ENCODE peak calls at places on chromosomes 4 and X, in eight cellular contexts. One of them, this sample, is unnamed.

GRCh38 chr4:90727938-90728337 is 600.7 kb downstream of the CCSER1 start:
- DNase-seq in A549: peak
- DNase-seq in lower leg skin: no peak
- DNase-seq in HepG2: no peak
- DNase-seq in IMR-90: no peak
- DNase-seq in tibial nerve: no peak
- DNase-seq in ovary: no peak
- DNase-seq in K562: no peak
- DNase-seq in this sample: no peak

GRCh38 chrX:72121381-72121780 is 10.3 kb downstream of the RTL5 start:
- DNase-seq in A549: no peak
- DNase-seq in lower leg skin: peak
- DNase-seq in HepG2: no peak
- DNase-seq in IMR-90: peak
- DNase-seq in tibial nerve: peak
- DNase-seq in ovary: no peak
- DNase-seq in K562: no peak
- DNase-seq in this sample: peak

GRCh38 chr4:96642486-96642885 is 802.6 kb downstream of the PDHA2 start:
- DNase-seq in A549: no peak
- DNase-seq in lower leg skin: no peak
- DNase-seq in HepG2: no peak
- DNase-seq in IMR-90: no peak
- DNase-seq in tibial nerve: no peak
- DNase-seq in ovary: no peak
- DNase-seq in K562: no peak
- DNase-seq in this sample: no peak

GRCh38 chr4:179728305-179728704 is 2286.1 kb upstream of the AGA start:
- DNase-seq in A549: no peak
- DNase-seq in lower leg skin: no peak
- DNase-seq in HepG2: no peak
- DNase-seq in IMR-90: no peak
- DNase-seq in tibial nerve: no peak
- DNase-seq in ovary: no peak
- DNase-seq in K562: no peak
- DNase-seq in this sample: no peak

GRCh38 chr4:1337376-1337831 is 9.6 kb upstream of the UVSSA start:
- DNase-seq in A549: no peak
- DNase-seq in lower leg skin: no peak
- DNase-seq in HepG2: peak
- DNase-seq in IMR-90: peak
- DNase-seq in tibial nerve: no peak
- DNase-seq in ovary: no peak
- DNase-seq in K562: no peak
- DNase-seq in this sample: no peak

GRCh38 chrX:65596270-65596669 is 61.7 kb upstream of the LAS1L start:
- DNase-seq in A549: no peak
- DNase-seq in lower leg skin: peak
- DNase-seq in HepG2: no peak
- DNase-seq in IMR-90: peak
- DNase-seq in tibial nerve: no peak
- DNase-seq in ovary: no peak
- DNase-seq in K562: no peak
- DNase-seq in this sample: peak

GRCh38 chr4:7295201-7295916 is 103.0 kb downstream of the SORCS2 start:
- DNase-seq in A549: no peak
- DNase-seq in lower leg skin: no peak
- DNase-seq in HepG2: no peak
- DNase-seq in IMR-90: no peak
- DNase-seq in tibial nerve: peak
- DNase-seq in ovary: peak
- DNase-seq in K562: no peak
- DNase-seq in this sample: no peak

GRCh38 chr4:80266267-80266901 is at the start of gene FGF5:
- DNase-seq in A549: no peak
- DNase-seq in lower leg skin: no peak
- DNase-seq in HepG2: no peak
- DNase-seq in IMR-90: peak
- DNase-seq in tibial nerve: peak
- DNase-seq in ovary: peak
- DNase-seq in K562: peak
- DNase-seq in this sample: no peak

GRCh38 chr4:147825451-147826287 is 93.8 kb downstream of the ARHGAP10 start:
- DNase-seq in A549: no peak
- DNase-seq in lower leg skin: no peak
- DNase-seq in HepG2: no peak
- DNase-seq in IMR-90: no peak
- DNase-seq in tibial nerve: no peak
- DNase-seq in ovary: peak
- DNase-seq in K562: no peak
- DNase-seq in this sample: no peak

GRCh38 chr4:168139336-168139735 is 47.0 kb downstream of the ANXA10 start:
- DNase-seq in A549: no peak
- DNase-seq in lower leg skin: no peak
- DNase-seq in HepG2: no peak
- DNase-seq in IMR-90: peak
- DNase-seq in tibial nerve: no peak
- DNase-seq in ovary: no peak
- DNase-seq in K562: no peak
- DNase-seq in this sample: no peak

GRCh38 chr4:152997771-152998487 is 61.8 kb downstream of the FHDC1 start:
- DNase-seq in A549: no peak
- DNase-seq in lower leg skin: no peak
- DNase-seq in HepG2: no peak
- DNase-seq in IMR-90: peak
- DNase-seq in tibial nerve: no peak
- DNase-seq in ovary: no peak
- DNase-seq in K562: no peak
- DNase-seq in this sample: no peak

GRCh38 chr4:134777626-134778025 is 576.0 kb upstream of the PABPC4L start:
- DNase-seq in A549: no peak
- DNase-seq in lower leg skin: no peak
- DNase-seq in HepG2: no peak
- DNase-seq in IMR-90: no peak
- DNase-seq in tibial nerve: no peak
- DNase-seq in ovary: no peak
- DNase-seq in K562: no peak
- DNase-seq in this sample: no peak

GRCh38 chrX:13658602-13659001 is 5.7 kb downstream of the TCEANC start:
- DNase-seq in A549: peak
- DNase-seq in lower leg skin: no peak
- DNase-seq in HepG2: peak
- DNase-seq in IMR-90: peak
- DNase-seq in tibial nerve: peak
- DNase-seq in ovary: no peak
- DNase-seq in K562: peak
- DNase-seq in this sample: no peak

GRCh38 chrX:22577181-22577580 is 304.5 kb downstream of the CBLL2 start:
- DNase-seq in A549: no peak
- DNase-seq in lower leg skin: no peak
- DNase-seq in HepG2: no peak
- DNase-seq in IMR-90: peak
- DNase-seq in tibial nerve: no peak
- DNase-seq in ovary: no peak
- DNase-seq in K562: no peak
- DNase-seq in this sample: no peak

GRCh38 chr4:38387348-38387747 is 276.7 kb upstream of the KLF3 start:
- DNase-seq in A549: no peak
- DNase-seq in lower leg skin: peak
- DNase-seq in HepG2: peak
- DNase-seq in IMR-90: peak
- DNase-seq in tibial nerve: peak
- DNase-seq in ovary: peak
- DNase-seq in K562: no peak
- DNase-seq in this sample: peak

GRCh38 chr4:177077572-177077971 is 232.1 kb upstream of the NEIL3 start:
- DNase-seq in A549: no peak
- DNase-seq in lower leg skin: no peak
- DNase-seq in HepG2: no peak
- DNase-seq in IMR-90: no peak
- DNase-seq in tibial nerve: no peak
- DNase-seq in ovary: no peak
- DNase-seq in K562: no peak
- DNase-seq in this sample: no peak

GRCh38 chr4:123284166-123284565 is 112.4 kb upstream of the SPRY1 start:
- DNase-seq in A549: no peak
- DNase-seq in lower leg skin: no peak
- DNase-seq in HepG2: no peak
- DNase-seq in IMR-90: no peak
- DNase-seq in tibial nerve: no peak
- DNase-seq in ovary: no peak
- DNase-seq in K562: no peak
- DNase-seq in this sample: no peak

GRCh38 chrX:101079736-101080135 is 1.1 kb downstream of the TMEM35A start:
- DNase-seq in A549: no peak
- DNase-seq in lower leg skin: no peak
- DNase-seq in HepG2: no peak
- DNase-seq in IMR-90: no peak
- DNase-seq in tibial nerve: no peak
- DNase-seq in ovary: no peak
- DNase-seq in K562: no peak
- DNase-seq in this sample: no peak
- H3K4me3 ChIP-seq in A549: no peak
- H3K4me3 ChIP-seq in lower leg skin: no peak
- H3K4me3 ChIP-seq in HepG2: no peak
- H3K4me3 ChIP-seq in IMR-90: peak
- H3K4me3 ChIP-seq in tibial nerve: peak
- H3K4me3 ChIP-seq in ovary: peak
- H3K4me3 ChIP-seq in K562: no peak
- H3K4me3 ChIP-seq in this sample: peak

GRCh38 chrX:153161952-153162351 is 17.1 kb upstream of the MAGEA1 start:
- DNase-seq in A549: no peak
- DNase-seq in lower leg skin: no peak
- DNase-seq in HepG2: no peak
- DNase-seq in IMR-90: no peak
- DNase-seq in tibial nerve: no peak
- DNase-seq in ovary: no peak
- DNase-seq in K562: no peak
- DNase-seq in this sample: no peak

GRCh38 chrX:153153516-153153915 is 25.6 kb upstream of the MAGEA1 start:
- DNase-seq in A549: no peak
- DNase-seq in lower leg skin: no peak
- DNase-seq in HepG2: no peak
- DNase-seq in IMR-90: no peak
- DNase-seq in tibial nerve: no peak
- DNase-seq in ovary: no peak
- DNase-seq in K562: no peak
- DNase-seq in this sample: no peak

GRCh38 chrX:153158319-153158718 is 20.8 kb upstream of the MAGEA1 start:
- DNase-seq in A549: no peak
- DNase-seq in lower leg skin: no peak
- DNase-seq in HepG2: no peak
- DNase-seq in IMR-90: no peak
- DNase-seq in tibial nerve: no peak
- DNase-seq in ovary: no peak
- DNase-seq in K562: no peak
- DNase-seq in this sample: no peak

DNA sequence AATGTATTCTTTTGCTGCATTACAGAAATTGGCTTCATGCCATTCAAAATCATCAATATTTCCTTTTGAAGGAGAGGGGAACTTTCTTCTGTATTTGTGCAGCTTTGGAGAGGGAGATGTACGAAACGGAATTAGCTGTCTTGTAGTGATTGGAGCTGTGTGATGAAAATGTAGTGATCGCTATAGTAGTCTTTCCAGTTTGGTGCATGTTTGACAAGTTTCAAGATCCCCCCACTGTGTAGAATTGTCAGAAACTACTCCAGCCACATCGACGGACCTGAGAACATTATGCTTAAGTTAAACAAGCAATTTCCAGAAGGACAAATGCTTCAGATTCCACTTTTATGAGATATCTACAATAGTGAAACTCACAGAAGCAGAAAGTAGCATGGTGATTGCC is 21.6 kb upstream of the MAGEA1 start:
- DNase-seq in A549: no peak
- DNase-seq in lower leg skin: no peak
- DNase-seq in HepG2: no peak
- DNase-seq in IMR-90: no peak
- DNase-seq in tibial nerve: no peak
- DNase-seq in ovary: no peak
- DNase-seq in K562: no peak
- DNase-seq in this sample: no peak
- TF ChIP-seq POLR2A in A549: no peak
- TF ChIP-seq POLR2A in lower leg skin: no peak
- TF ChIP-seq POLR2A in HepG2: no peak
- TF ChIP-seq POLR2A in IMR-90: no peak
- TF ChIP-seq POLR2A in tibial nerve: no peak
- TF ChIP-seq POLR2A in ovary: no peak
- TF ChIP-seq POLR2A in K562: no peak
- TF ChIP-seq POLR2A in this sample: no peak

DNA sequence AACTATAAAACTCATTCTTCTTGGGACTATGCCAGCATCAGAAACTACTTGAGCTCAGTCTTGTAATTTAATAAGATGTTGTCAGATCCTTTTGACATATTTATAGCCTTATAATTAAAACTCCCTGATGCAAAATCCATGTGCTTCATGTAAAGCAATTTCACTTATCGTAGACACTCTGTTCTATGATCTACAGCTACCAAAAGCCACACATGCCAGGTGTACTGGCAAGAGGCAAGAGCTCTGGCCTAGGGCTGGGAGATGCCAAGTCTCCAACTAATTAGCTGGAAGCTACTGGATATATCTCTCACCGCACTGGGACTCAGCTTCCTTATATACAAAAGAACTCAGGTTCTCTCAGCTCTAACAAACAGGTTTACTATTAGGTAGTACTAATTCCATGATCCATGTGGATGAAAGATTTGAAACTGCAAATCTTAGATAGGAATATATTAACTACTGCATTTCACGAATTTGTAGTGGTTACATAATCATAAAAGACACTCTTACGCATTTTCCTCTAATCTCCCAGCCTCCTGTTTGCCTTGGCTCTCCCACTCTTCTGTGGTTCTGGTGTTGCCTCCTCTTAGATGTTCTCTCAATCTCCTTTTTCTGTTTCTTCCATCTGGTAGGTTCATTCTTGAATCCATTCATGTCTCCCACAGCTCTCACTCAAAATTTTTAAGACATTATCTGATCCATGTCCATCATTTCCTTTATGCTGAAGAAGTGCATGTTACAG is 103.0 kb downstream of the HHIP start:
- DNase-seq in A549: no peak
- DNase-seq in lower leg skin: no peak
- DNase-seq in HepG2: no peak
- DNase-seq in IMR-90: no peak
- DNase-seq in tibial nerve: no peak
- DNase-seq in ovary: no peak
- DNase-seq in K562: no peak
- DNase-seq in this sample: no peak
- TF ChIP-seq CTCF in A549: no peak
- TF ChIP-seq CTCF in lower leg skin: no peak
- TF ChIP-seq CTCF in HepG2: no peak
- TF ChIP-seq CTCF in IMR-90: no peak
- TF ChIP-seq CTCF in tibial nerve: no peak
- TF ChIP-seq CTCF in ovary: no peak
- TF ChIP-seq CTCF in K562: no peak
- TF ChIP-seq CTCF in this sample: no peak

DNA sequence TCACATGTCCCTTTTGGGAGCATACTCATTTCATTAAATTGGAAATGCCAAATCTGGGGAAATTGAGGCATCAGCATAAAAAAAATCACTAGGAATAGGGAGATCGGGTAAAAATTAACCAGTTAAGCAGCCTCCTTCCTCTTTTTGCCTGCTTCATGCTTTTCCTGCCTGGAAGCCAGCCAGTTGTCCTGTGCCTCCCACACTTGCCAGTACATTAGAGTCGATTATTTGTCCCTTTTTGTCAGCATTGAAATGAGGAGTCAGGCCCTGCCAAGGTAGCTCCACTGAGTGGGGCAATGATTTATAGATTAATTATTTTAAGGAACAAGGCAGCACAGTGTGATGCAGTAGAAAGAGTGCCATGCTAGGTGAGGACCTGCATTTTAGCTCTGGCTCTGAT is 55.3 kb downstream of the SH2D1A start:
- DNase-seq in A549: no peak
- DNase-seq in lower leg skin: no peak
- DNase-seq in HepG2: no peak
- DNase-seq in IMR-90: no peak
- DNase-seq in tibial nerve: no peak
- DNase-seq in ovary: no peak
- DNase-seq in K562: no peak
- DNase-seq in this sample: no peak
- H3K4me3 ChIP-seq in A549: no peak
- H3K4me3 ChIP-seq in lower leg skin: no peak
- H3K4me3 ChIP-seq in HepG2: no peak
- H3K4me3 ChIP-seq in IMR-90: no peak
- H3K4me3 ChIP-seq in tibial nerve: no peak
- H3K4me3 ChIP-seq in ovary: no peak
- H3K4me3 ChIP-seq in K562: no peak
- H3K4me3 ChIP-seq in this sample: no peak